ENCODE peak calls at places on chromosomes 1 and 21, in four cellular contexts. I is sigmoid colon, Q is IMR-90, P is adrenal gland. T is an unnamed sample.

GRCh38 chr1:165444897-165445370 is at the start of gene RXRG:
- DNase-seq in I (peak; percentile 67), Q (peak; percentile 0), P (peak; percentile 60), T (no peak)

GRCh38 chr1:22137006-22137720 is 5.7 kb downstream of the WNT4 start:
- DNase-seq in I (no peak), Q (peak; percentile 16), P (no peak), T (no peak)

GRCh38 chr1:22447581-22448215 is 4.0 kb upstream of the ZBTB40 start:
- DNase-seq in I (no peak), Q (peak; percentile 78), P (peak; percentile 87), T (peak; percentile 46)

GRCh38 chr1:32413507-32414185 is 19.4 kb upstream of the BSDC1 start:
- DNase-seq in I (peak; percentile 74), Q (peak; percentile 68), P (peak; percentile 78), T (peak; percentile 41)

GRCh38 chr1:22817462-22817861 is 106.8 kb downstream of the EPHB2 start:
- DNase-seq in I (no peak), Q (no peak), P (no peak), T (no peak)

GRCh38 chr1:193310569-193310968 is 124.2 kb upstream of the B3GALT2 start:
- DNase-seq in I (no peak), Q (no peak), P (no peak), T (no peak)

GRCh38 chr1:53688703-53689102 is 50.3 kb downstream of the GLIS1 start:
- DNase-seq in I (no peak), Q (no peak), P (no peak), T (no peak)

GRCh38 chr1:161267332-161267731 is 8.8 kb downstream of the PCP4L1 start:
- DNase-seq in I (no peak), Q (no peak), P (no peak), T (no peak)

GRCh38 chr1:93605812-93606512 is 75.7 kb downstream of the BCAR3 start:
- DNase-seq in I (peak; percentile 61), Q (peak; percentile 97), P (peak; percentile 69), T (peak; percentile 77)

GRCh38 chr1:26771643-26772321 is 16.0 kb upstream of the PIGV start:
- DNase-seq in I (no peak), Q (peak; percentile 99), P (no peak), T (peak; percentile 63)

GRCh38 chr1:233625510-233625981 is 11.6 kb downstream of the KCNK1 start:
- DNase-seq in I (no peak), Q (no peak), P (no peak), T (no peak)

GRCh38 chr1:88685239-88685604 is 1.1 kb downstream of the PKN2 start:
- DNase-seq in I (no peak), Q (no peak), P (no peak), T (no peak)

GRCh38 chr1:9505142-9505541 is 34.1 kb upstream of the SLC25A33 start:
- DNase-seq in I (no peak), Q (no peak), P (no peak), T (no peak)

GRCh38 chr1:172642970-172643369 is 15.9 kb upstream of the FASLG start:
- DNase-seq in I (no peak), Q (no peak), P (no peak), T (no peak)

GRCh38 chr1:24896176-24896575 is 33.9 kb downstream of the RUNX3 start:
- DNase-seq in I (peak; percentile 39), Q (no peak), P (peak; percentile 27), T (no peak)

GRCh38 chr1:43522776-43523480 is 7.8 kb upstream of the PTPRF start:
- DNase-seq in I (peak; percentile 14), Q (peak; percentile 93), P (no peak), T (peak; percentile 97)
- TF ChIP-seq POLR2A in I (no peak), Q (no peak), P (no peak), T (no peak)

GRCh38 chr21:36381841-36382589 is 3.2 kb upstream of the CHAF1B start:
- DNase-seq in I (no peak), Q (peak; percentile 9), P (no peak), T (no peak)

GRCh38 chr21:36385909-36386642 is 884 bp downstream of the CHAF1B start:
- DNase-seq in I (no peak), Q (peak; percentile 11), P (no peak), T (no peak)

GRCh38 chr21:36384885-36385232 is 333 bp upstream of the CHAF1B start:
- DNase-seq in I (no peak), Q (no peak), P (no peak), T (no peak)

GRCh38 chr21:36388076-36388475 is 2.9 kb downstream of the CHAF1B start:
- DNase-seq in I (no peak), Q (no peak), P (no peak), T (no peak)

DNA sequence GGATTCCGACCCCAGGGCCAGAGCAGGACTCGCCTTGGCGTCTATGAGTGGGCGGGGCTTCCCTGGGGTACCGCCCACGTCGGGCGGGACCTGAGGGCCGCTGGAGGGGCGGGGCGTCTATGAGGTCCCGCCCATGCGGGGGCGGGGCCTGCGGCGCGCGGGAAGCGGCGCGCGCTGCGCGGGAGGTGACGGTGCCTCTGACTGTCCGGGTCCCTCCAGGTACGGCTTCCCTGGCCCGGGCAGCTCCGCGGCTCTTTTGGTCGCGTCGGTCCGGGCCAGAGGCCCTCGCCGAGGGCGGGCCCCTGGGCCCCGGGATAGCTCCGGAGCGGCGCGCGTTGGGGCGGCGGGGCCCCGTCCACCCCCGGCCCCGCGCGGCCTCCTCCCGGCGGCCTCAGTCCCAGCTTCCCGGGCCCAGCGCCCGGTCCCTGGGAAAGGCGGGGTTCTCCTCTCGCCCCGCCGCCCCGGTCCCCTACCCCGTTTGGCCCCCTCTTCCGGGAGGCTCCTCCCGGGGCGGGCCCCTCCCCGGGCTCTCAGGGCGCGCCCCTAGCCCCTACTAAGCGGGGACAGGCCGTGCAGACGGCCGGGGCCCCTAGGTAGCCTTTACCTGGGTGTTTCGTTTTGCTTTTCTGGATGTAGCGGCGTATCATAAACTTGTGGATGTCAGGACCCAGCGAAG is at the start of gene CHAF1B:
- DNase-seq in I (peak; percentile 85), Q (peak; percentile 65), P (peak; percentile 88), T (peak; percentile 88)
- TF ChIP-seq POLR2A in I (no peak), Q (peak; percentile 42), P (no peak), T (peak; percentile 84)

GRCh38 chr1:36776256-36776655 is 258.1 kb downstream of the GRIK3 start:
- DNase-seq in I (no peak), Q (no peak), P (no peak), T (no peak)
- TF ChIP-seq POLR2A in I (no peak), Q (no peak), P (no peak), T (no peak)

GRCh38 chr1:242525769-242526168 is 1.3 kb upstream of the PLD5 start:
- DNase-seq in I (no peak), Q (no peak), P (no peak), T (no peak)

GRCh38 chr1:242523282-242523967 is 1.1 kb downstream of the PLD5 start:
- DNase-seq in I (no peak), Q (no peak), P (no peak), T (no peak)

GRCh38 chr1:242525360-242525722 is 844 bp upstream of the PLD5 start:
- DNase-seq in I (no peak), Q (no peak), P (no peak), T (no peak)

GRCh38 chr1:242523968-242524570 is 428 bp downstream of the PLD5 start:
- DNase-seq in I (no peak), Q (no peak), P (no peak), T (no peak)

DNA sequence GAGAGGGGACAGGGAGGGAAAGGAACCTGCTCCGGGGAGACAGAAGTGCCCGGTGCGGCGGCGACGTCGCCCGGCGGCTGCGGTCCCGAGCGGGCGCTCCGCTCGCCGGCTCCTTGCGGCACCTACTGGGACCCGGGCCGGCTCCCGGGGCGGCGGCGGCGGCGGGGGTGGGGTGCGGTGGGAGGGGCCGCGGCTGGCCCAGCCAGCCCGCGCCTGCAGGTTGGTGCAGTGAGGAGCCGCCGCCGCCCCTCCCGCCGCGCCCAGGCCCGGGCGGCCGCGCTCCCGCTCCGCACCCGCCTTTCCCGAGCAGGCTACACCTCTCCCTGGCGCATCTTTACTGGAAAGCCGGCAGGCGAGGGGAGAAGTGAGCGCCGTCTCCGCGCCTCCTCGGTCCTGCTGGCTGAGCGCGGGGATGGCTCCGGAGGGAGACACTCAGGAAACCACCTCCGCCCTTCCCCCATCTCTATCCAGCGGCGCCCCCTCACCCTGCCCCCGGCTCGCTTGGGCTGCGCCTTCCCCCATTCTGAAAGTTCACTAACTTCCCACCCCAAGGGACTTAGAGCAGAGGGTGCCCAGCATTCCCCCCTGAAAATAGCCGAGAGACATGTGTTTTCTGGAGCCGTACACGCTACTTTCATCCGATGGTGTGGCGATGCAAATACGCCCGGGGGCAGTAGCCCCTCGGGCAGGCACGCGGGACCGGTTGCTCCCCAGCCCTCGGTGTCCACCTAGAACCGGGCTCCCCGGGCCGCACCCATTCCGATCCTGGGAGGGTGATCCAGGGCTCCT is at the start of gene PLD5:
- DNase-seq in I (no peak), Q (no peak), P (no peak), T (no peak)
- TF ChIP-seq POLR2A in I (no peak), Q (no peak), P (no peak), T (no peak)

T was measured in H54.